ENCODE peak calls at places on chromosome 12, in ten cellular contexts. One of them, this sample, is unnamed.

GRCh38 chr12:11673666-11674464 is 24.4 kb downstream of the ETV6 start:
- DNase-seq in germinal center: no peak
- DNase-seq in HL-60: no peak
- DNase-seq in posterior cingulate gyrus: no peak
- DNase-seq in NCI-H1105 treated with DMSO at 0.1 percent for 48 hours: no peak
- DNase-seq in activated CD4-positive, alpha-beta T cell treated with anti-CD3 and anti-CD28 coated beads for 1 hour: no peak
- DNase-seq in aorta: no peak
- DNase-seq in RCC 7860: no peak
- DNase-seq in SK-N-MC: no peak
- DNase-seq in activated naive CD4-positive, alpha-beta T cell: no peak
- DNase-seq in this sample: no peak

GRCh38 chr12:102331419-102331818 is 133.8 kb upstream of the PMCH start:
- DNase-seq in SK-N-MC: no peak
- DNase-seq in germinal center: no peak
- DNase-seq in activated CD4-positive, alpha-beta T cell treated with anti-CD3 and anti-CD28 coated beads for 1 hour: no peak
- DNase-seq in HL-60: no peak
- DNase-seq in aorta: no peak
- DNase-seq in activated naive CD4-positive, alpha-beta T cell: no peak
- DNase-seq in NCI-H1105 treated with DMSO at 0.1 percent for 48 hours: no peak
- DNase-seq in RCC 7860: no peak
- DNase-seq in posterior cingulate gyrus: no peak
- DNase-seq in this sample: no peak

GRCh38 chr12:113190761-113191160 is 5.2 kb downstream of the RITA1 start:
- DNase-seq in HL-60: no peak
- DNase-seq in activated CD4-positive, alpha-beta T cell treated with anti-CD3 and anti-CD28 coated beads for 1 hour: no peak
- DNase-seq in SK-N-MC: no peak
- DNase-seq in NCI-H1105 treated with DMSO at 0.1 percent for 48 hours: no peak
- DNase-seq in activated naive CD4-positive, alpha-beta T cell: no peak
- DNase-seq in aorta: no peak
- DNase-seq in germinal center: no peak
- DNase-seq in posterior cingulate gyrus: no peak
- DNase-seq in RCC 7860: peak
- DNase-seq in this sample: no peak

GRCh38 chr12:132028111-132028510 is 78.4 kb downstream of the EP400 start:
- DNase-seq in SK-N-MC: no peak
- DNase-seq in NCI-H1105 treated with DMSO at 0.1 percent for 48 hours: no peak
- DNase-seq in activated CD4-positive, alpha-beta T cell treated with anti-CD3 and anti-CD28 coated beads for 1 hour: no peak
- DNase-seq in aorta: no peak
- DNase-seq in activated naive CD4-positive, alpha-beta T cell: no peak
- DNase-seq in RCC 7860: no peak
- DNase-seq in germinal center: no peak
- DNase-seq in HL-60: no peak
- DNase-seq in posterior cingulate gyrus: no peak
- DNase-seq in this sample: no peak

GRCh38 chr12:24088751-24089150 is 139.3 kb upstream of the SOX5 start:
- DNase-seq in posterior cingulate gyrus: no peak
- DNase-seq in germinal center: no peak
- DNase-seq in aorta: no peak
- DNase-seq in activated CD4-positive, alpha-beta T cell treated with anti-CD3 and anti-CD28 coated beads for 1 hour: no peak
- DNase-seq in activated naive CD4-positive, alpha-beta T cell: no peak
- DNase-seq in HL-60: no peak
- DNase-seq in RCC 7860: no peak
- DNase-seq in NCI-H1105 treated with DMSO at 0.1 percent for 48 hours: no peak
- DNase-seq in SK-N-MC: no peak
- DNase-seq in this sample: no peak

GRCh38 chr12:15899282-15899870 is 11.8 kb upstream of the DERA start:
- DNase-seq in posterior cingulate gyrus: no peak
- DNase-seq in aorta: no peak
- DNase-seq in germinal center: peak
- DNase-seq in HL-60: no peak
- DNase-seq in SK-N-MC: no peak
- DNase-seq in NCI-H1105 treated with DMSO at 0.1 percent for 48 hours: peak
- DNase-seq in RCC 7860: no peak
- DNase-seq in activated CD4-positive, alpha-beta T cell treated with anti-CD3 and anti-CD28 coated beads for 1 hour: no peak
- DNase-seq in activated naive CD4-positive, alpha-beta T cell: no peak
- DNase-seq in this sample: no peak

GRCh38 chr12:90036641-90037040 is 328.0 kb upstream of the ATP2B1 start:
- DNase-seq in germinal center: no peak
- DNase-seq in RCC 7860: no peak
- DNase-seq in posterior cingulate gyrus: no peak
- DNase-seq in activated CD4-positive, alpha-beta T cell treated with anti-CD3 and anti-CD28 coated beads for 1 hour: no peak
- DNase-seq in aorta: no peak
- DNase-seq in NCI-H1105 treated with DMSO at 0.1 percent for 48 hours: no peak
- DNase-seq in SK-N-MC: no peak
- DNase-seq in HL-60: no peak
- DNase-seq in activated naive CD4-positive, alpha-beta T cell: no peak
- DNase-seq in this sample: no peak

GRCh38 chr12:43338848-43339526 is 213.0 kb downstream of the ADAMTS20 start:
- DNase-seq in NCI-H1105 treated with DMSO at 0.1 percent for 48 hours: peak
- DNase-seq in RCC 7860: peak
- DNase-seq in posterior cingulate gyrus: no peak
- DNase-seq in germinal center: no peak
- DNase-seq in activated naive CD4-positive, alpha-beta T cell: no peak
- DNase-seq in SK-N-MC: no peak
- DNase-seq in aorta: no peak
- DNase-seq in activated CD4-positive, alpha-beta T cell treated with anti-CD3 and anti-CD28 coated beads for 1 hour: no peak
- DNase-seq in HL-60: peak
- DNase-seq in this sample: no peak

GRCh38 chr12:32794281-32794680 is 38.6 kb upstream of the YARS2 start:
- DNase-seq in activated CD4-positive, alpha-beta T cell treated with anti-CD3 and anti-CD28 coated beads for 1 hour: no peak
- DNase-seq in RCC 7860: no peak
- DNase-seq in aorta: no peak
- DNase-seq in activated naive CD4-positive, alpha-beta T cell: no peak
- DNase-seq in SK-N-MC: no peak
- DNase-seq in germinal center: no peak
- DNase-seq in HL-60: no peak
- DNase-seq in posterior cingulate gyrus: no peak
- DNase-seq in NCI-H1105 treated with DMSO at 0.1 percent for 48 hours: no peak
- DNase-seq in this sample: no peak

GRCh38 chr12:22893878-22894277 is 268.9 kb downstream of the ETNK1 start:
- DNase-seq in aorta: no peak
- DNase-seq in posterior cingulate gyrus: no peak
- DNase-seq in activated naive CD4-positive, alpha-beta T cell: no peak
- DNase-seq in germinal center: no peak
- DNase-seq in SK-N-MC: no peak
- DNase-seq in RCC 7860: no peak
- DNase-seq in HL-60: no peak
- DNase-seq in activated CD4-positive, alpha-beta T cell treated with anti-CD3 and anti-CD28 coated beads for 1 hour: no peak
- DNase-seq in NCI-H1105 treated with DMSO at 0.1 percent for 48 hours: no peak
- DNase-seq in this sample: no peak

GRCh38 chr12:126874427-126875026 is 1392.4 kb upstream of the TMEM132C start:
- DNase-seq in posterior cingulate gyrus: peak
- DNase-seq in HL-60: peak
- DNase-seq in activated naive CD4-positive, alpha-beta T cell: peak
- DNase-seq in SK-N-MC: no peak
- DNase-seq in aorta: peak
- DNase-seq in NCI-H1105 treated with DMSO at 0.1 percent for 48 hours: peak
- DNase-seq in germinal center: peak
- DNase-seq in activated CD4-positive, alpha-beta T cell treated with anti-CD3 and anti-CD28 coated beads for 1 hour: peak
- DNase-seq in RCC 7860: peak
- DNase-seq in this sample: no peak

GRCh38 chr12:125225641-125226040 is 160.4 kb downstream of the AACS start:
- DNase-seq in NCI-H1105 treated with DMSO at 0.1 percent for 48 hours: no peak
- DNase-seq in HL-60: no peak
- DNase-seq in SK-N-MC: no peak
- DNase-seq in RCC 7860: no peak
- DNase-seq in germinal center: no peak
- DNase-seq in posterior cingulate gyrus: no peak
- DNase-seq in aorta: no peak
- DNase-seq in activated naive CD4-positive, alpha-beta T cell: no peak
- DNase-seq in activated CD4-positive, alpha-beta T cell treated with anti-CD3 and anti-CD28 coated beads for 1 hour: no peak
- DNase-seq in this sample: no peak

GRCh38 chr12:11555743-11556625 is 93.5 kb upstream of the ETV6 start:
- DNase-seq in HL-60: no peak
- DNase-seq in activated naive CD4-positive, alpha-beta T cell: no peak
- DNase-seq in posterior cingulate gyrus: no peak
- DNase-seq in aorta: no peak
- DNase-seq in SK-N-MC: no peak
- DNase-seq in germinal center: no peak
- DNase-seq in activated CD4-positive, alpha-beta T cell treated with anti-CD3 and anti-CD28 coated beads for 1 hour: no peak
- DNase-seq in RCC 7860: no peak
- DNase-seq in NCI-H1105 treated with DMSO at 0.1 percent for 48 hours: no peak
- DNase-seq in this sample: no peak

GRCh38 chr12:104909761-104910160 is 48.3 kb downstream of the SLC41A2 start:
- DNase-seq in posterior cingulate gyrus: no peak
- DNase-seq in activated naive CD4-positive, alpha-beta T cell: no peak
- DNase-seq in NCI-H1105 treated with DMSO at 0.1 percent for 48 hours: no peak
- DNase-seq in germinal center: no peak
- DNase-seq in HL-60: no peak
- DNase-seq in activated CD4-positive, alpha-beta T cell treated with anti-CD3 and anti-CD28 coated beads for 1 hour: no peak
- DNase-seq in RCC 7860: no peak
- DNase-seq in SK-N-MC: no peak
- DNase-seq in aorta: no peak
- DNase-seq in this sample: peak

GRCh38 chr12:117053050-117053400 is 46.2 kb downstream of the TESC start:
- DNase-seq in HL-60: no peak
- DNase-seq in RCC 7860: no peak
- DNase-seq in posterior cingulate gyrus: no peak
- DNase-seq in activated naive CD4-positive, alpha-beta T cell: no peak
- DNase-seq in aorta: no peak
- DNase-seq in activated CD4-positive, alpha-beta T cell treated with anti-CD3 and anti-CD28 coated beads for 1 hour: no peak
- DNase-seq in SK-N-MC: no peak
- DNase-seq in germinal center: no peak
- DNase-seq in NCI-H1105 treated with DMSO at 0.1 percent for 48 hours: no peak
- DNase-seq in this sample: no peak

GRCh38 chr12:20492251-20492728 is 124.0 kb downstream of the PDE3A start:
- DNase-seq in germinal center: no peak
- DNase-seq in RCC 7860: peak
- DNase-seq in SK-N-MC: no peak
- DNase-seq in HL-60: peak
- DNase-seq in NCI-H1105 treated with DMSO at 0.1 percent for 48 hours: no peak
- DNase-seq in activated naive CD4-positive, alpha-beta T cell: no peak
- DNase-seq in posterior cingulate gyrus: no peak
- DNase-seq in activated CD4-positive, alpha-beta T cell treated with anti-CD3 and anti-CD28 coated beads for 1 hour: no peak
- DNase-seq in aorta: peak
- DNase-seq in this sample: no peak

GRCh38 chr12:39145175-39145999 is 240.0 kb upstream of the CPNE8 start:
- DNase-seq in NCI-H1105 treated with DMSO at 0.1 percent for 48 hours: no peak
- DNase-seq in posterior cingulate gyrus: peak
- DNase-seq in HL-60: no peak
- DNase-seq in germinal center: peak
- DNase-seq in RCC 7860: no peak
- DNase-seq in SK-N-MC: no peak
- DNase-seq in aorta: no peak
- DNase-seq in activated CD4-positive, alpha-beta T cell treated with anti-CD3 and anti-CD28 coated beads for 1 hour: no peak
- DNase-seq in activated naive CD4-positive, alpha-beta T cell: no peak
- DNase-seq in this sample: no peak

GRCh38 chr12:120224304-120225199 is 23.6 kb upstream of the RPLP0 start:
- DNase-seq in RCC 7860: no peak
- DNase-seq in germinal center: peak
- DNase-seq in SK-N-MC: no peak
- DNase-seq in NCI-H1105 treated with DMSO at 0.1 percent for 48 hours: peak
- DNase-seq in HL-60: peak
- DNase-seq in aorta: peak
- DNase-seq in posterior cingulate gyrus: no peak
- DNase-seq in activated CD4-positive, alpha-beta T cell treated with anti-CD3 and anti-CD28 coated beads for 1 hour: no peak
- DNase-seq in activated naive CD4-positive, alpha-beta T cell: no peak
- DNase-seq in this sample: no peak

This sample was measured in lower leg skin.